ENCODE peak calls at places on chromosomes 5 and 9, in five cellular contexts. X is Jurkat, Clone E6-1; T is kidney glomerular epithelial cell; J is stimulated activated naive CD8-positive, alpha-beta T cell treated with anti-CD3 and anti-CD28 coated beads, Interleukin-15, amount 100 ng/mL, for 72 hours; F is HTR-8/SVneo. O is an unnamed sample.

GRCh38 chr5:38060354-38060753 is 198.0 kb upstream of the EGFLAM start:
- DNase-seq in X (no peak), T (no peak), J (no peak), F (no peak), O (no peak)

GRCh38 chr5:80128129-80128528 is 93.0 kb downstream of the THBS4 start:
- DNase-seq in T (no peak), X (no peak), J (no peak), F (peak), O (peak)

GRCh38 chr5:86118542-86118941 is 499.2 kb upstream of the COX7C start:
- DNase-seq in T (no peak), F (no peak), J (no peak), X (peak), O (no peak)

GRCh38 chr5:68540798-68541590 is 325.4 kb downstream of the PIK3R1 start:
- DNase-seq in F (no peak), T (no peak), J (no peak), X (no peak), O (no peak)

GRCh38 chr5:88952344-88952743 is 69.4 kb upstream of the MEF2C start:
- DNase-seq in X (no peak), F (no peak), J (no peak), T (no peak), O (no peak)

GRCh38 chr9:14062449-14063187 is 251.3 kb downstream of the NFIB start:
- DNase-seq in F (no peak), T (no peak), J (no peak), X (no peak), O (no peak)

GRCh38 chr5:57503433-57503832 is 20.8 kb upstream of the ACTBL2 start:
- DNase-seq in T (no peak), J (no peak), X (no peak), F (no peak), O (no peak)

GRCh38 chr5:161851691-161852299 is 3.9 kb downstream of the GABRA1 start:
- DNase-seq in J (no peak), F (no peak), T (peak), X (no peak), O (no peak)

GRCh38 chr9:75130621-75131020 is 42.3 kb downstream of the OSTF1 start:
- DNase-seq in T (no peak), X (no peak), J (no peak), F (no peak), O (no peak)

GRCh38 chr5:90446961-90447360 is 27.6 kb downstream of the MBLAC2 start:
- DNase-seq in F (no peak), X (no peak), J (no peak), T (no peak), O (no peak)

GRCh38 chr5:1118738-1119137 is 6.9 kb upstream of the SLC12A7 start:
- DNase-seq in F (no peak), T (peak), J (no peak), X (no peak), O (peak)

GRCh38 chr5:122007445-122008010 is 45.8 kb downstream of the SRFBP1 start:
- DNase-seq in T (no peak), F (no peak), J (no peak), X (no peak), O (no peak)

GRCh38 chr5:51678335-51678734 is 295.1 kb downstream of the ISL1 start:
- DNase-seq in X (no peak), F (no peak), T (no peak), J (no peak), O (no peak)

GRCh38 chr9:35599763-35600604 is 5.1 kb upstream of the TESK1 start:
- DNase-seq in J (no peak), F (no peak), T (no peak), X (peak), O (peak)

GRCh38 chr9:68536876-68537490 is 3.7 kb downstream of the TMEM252 start:
- DNase-seq in T (no peak), J (no peak), X (no peak), F (no peak), O (no peak)

GRCh38 chr9:19371942-19372341 is 8.1 kb downstream of the RPS6 start:
- DNase-seq in X (no peak), F (no peak), J (no peak), T (no peak), O (no peak)

GRCh38 chr5:54874337-54875021 is 110.9 kb downstream of the ESM1 start:
- DNase-seq in X (no peak), T (no peak), F (no peak), J (no peak), O (peak)

GRCh38 chr9:34450644-34451043 is 7.7 kb downstream of the FAM219A start:
- DNase-seq in J (no peak), F (no peak), X (no peak), T (no peak), O (no peak)

GRCh38 chr9:126606483-126606870 is 7.3 kb upstream of the LMX1B start:
- DNase-seq in J (no peak), F (no peak), X (no peak), T (no peak), O (no peak)

GRCh38 chr9:111896942-111897830 is 572 bp downstream of the UGCG start:
- DNase-seq in F (peak), T (no peak), J (peak), X (no peak), O (peak)

GRCh38 chr9:91162784-91163440 is 198.8 kb downstream of the AUH start:
- DNase-seq in J (peak), F (no peak), X (peak), T (no peak), O (peak)

GRCh38 chr9:130331573-130331972 is 66.0 kb downstream of the HMCN2 start:
- DNase-seq in X (no peak), T (no peak), F (no peak), J (no peak), O (peak)

GRCh38 chr9:125990793-125991220 is 243.6 kb downstream of the PBX3 start:
- DNase-seq in F (no peak), T (no peak), X (no peak), J (no peak), O (peak)

GRCh38 chr9:130579738-130580463 is 524 bp downstream of the FUBP3 start:
- DNase-seq in F (no peak), T (no peak), J (no peak), X (no peak), O (peak)

GRCh38 chr5:117504245-117504644 is 929.6 kb upstream of the SEMA6A start:
- DNase-seq in F (no peak), X (no peak), T (no peak), J (no peak), O (no peak)

GRCh38 chr5:81724108-81724507 is 26.8 kb downstream of the SSBP2 start:
- DNase-seq in X (no peak), J (no peak), T (no peak), F (no peak), O (no peak)

GRCh38 chr9:128055222-128056040 is 11.7 kb downstream of the NAIF1 start:
- DNase-seq in J (no peak), X (no peak), F (no peak), T (no peak), O (no peak)

GRCh38 chr5:104815212-104815611 is 1252.6 kb upstream of the NUDT12 start:
- DNase-seq in T (no peak), J (no peak), X (no peak), F (no peak), O (no peak)

GRCh38 chr5:35762368-35762767 is 94.3 kb upstream of the IL7R start:
- DNase-seq in X (no peak), J (no peak), T (no peak), F (no peak), O (no peak)

GRCh38 chr5:106418196-106418595 is 1252.5 kb downstream of the EFNA5 start:
- DNase-seq in J (no peak), F (no peak), X (no peak), T (no peak), O (no peak)

GRCh38 chr9:116322521-116322920 is 168.9 kb downstream of the PAPPA start:
- DNase-seq in X (no peak), J (no peak), T (no peak), F (no peak), O (no peak)

GRCh38 chr5:3597727-3598082 is 2.1 kb downstream of the IRX1 start:
- DNase-seq in J (no peak), F (no peak), X (no peak), T (no peak), O (peak)

GRCh38 chr9:104842698-104843097 is 78.8 kb downstream of the NIPSNAP3B start:
- DNase-seq in J (no peak), T (no peak), F (no peak), X (no peak), O (peak)

GRCh38 chr9:68832853-68833518 is 127.9 kb downstream of the PIP5K1B start:
- DNase-seq in J (no peak), X (no peak), F (no peak), T (no peak), O (no peak)

GRCh38 chr5:81125959-81126358 is 107.2 kb upstream of the CKMT2 start:
- DNase-seq in T (no peak), J (no peak), F (no peak), X (no peak), O (no peak)

GRCh38 chr5:14942212-14942611 is 70.6 kb upstream of the ANKH start:
- DNase-seq in X (no peak), F (no peak), J (no peak), T (peak), O (no peak)

GRCh38 chr9:77907581-77907980 is 124.0 kb downstream of the GNAQ start:
- DNase-seq in J (no peak), X (no peak), T (no peak), F (no peak), O (no peak)

GRCh38 chr9:104740596-104740995 is 6.9 kb upstream of the NIPSNAP3A start:
- DNase-seq in X (no peak), J (no peak), F (no peak), T (peak), O (no peak)